ENCODE peak calls at places on chromosome 22, in six cellular contexts. Y, O, H, I, T and B are unnamed samples. For H3K36me3, the result is how much of the 10 kb centered on the place peaks cover.

GRCh38 chr22:17400305-17400704 is 31.0 kb downstream of the CECR2 start:
- DNase-seq in Y (no peak), O (no peak), H (no peak), I (no peak), T (no peak), B (no peak)

GRCh38 chr22:42279425-42280020 is 9.1 kb upstream of the TCF20 start:
- DNase-seq in Y (no peak), O (no peak), H (no peak), I (no peak), T (no peak), B (no peak)

GRCh38 chr22:41288245-41288946 is 2.4 kb upstream of the RANGAP1 start:
- DNase-seq in Y (no peak), O (no peak), H (no peak), I (no peak), T (peak), B (no peak)

GRCh38 chr22:19213496-19214473 is 35.2 kb upstream of the SLC25A1 start:
- DNase-seq in Y (peak), O (no peak), H (no peak), I (no peak), T (no peak), B (no peak)

GRCh38 chr22:19862616-19863246 is 8.1 kb upstream of the GNB1L start:
- DNase-seq in Y (no peak), O (no peak), H (no peak), I (no peak), T (no peak), B (no peak)

GRCh38 chr22:29081499-29082236 is 8.8 kb downstream of the KREMEN1 start:
- DNase-seq in Y (no peak), O (no peak), H (no peak), I (no peak), T (no peak), B (no peak)

GRCh38 chr22:37662039-37662438 is 3.5 kb downstream of the PDXP start:
- DNase-seq in Y (no peak), O (no peak), H (no peak), I (no peak), T (no peak), B (no peak)

GRCh38 chr22:26127126-26127525 is 42.1 kb upstream of the SEZ6L start:
- DNase-seq in Y (no peak), O (no peak), H (no peak), I (no peak), T (no peak), B (no peak)

GRCh38 chr22:17369553-17370035 is 334 bp downstream of the CECR2 start:
- DNase-seq in Y (no peak), O (peak), H (peak), I (no peak), T (no peak), B (peak)

GRCh38 chr22:47858773-47859306 is 1096.4 kb downstream of the TBC1D22A start:
- DNase-seq in Y (no peak), O (no peak), H (no peak), I (no peak), T (no peak), B (no peak)

GRCh38 chr22:36998620-36999351 is 20.5 kb downstream of the TST start:
- DNase-seq in Y (no peak), O (no peak), H (no peak), I (no peak), T (no peak), B (no peak)

GRCh38 chr22:35070451-35071093 is 4.6 kb downstream of the ISX start:
- DNase-seq in Y (no peak), O (no peak), H (no peak), I (no peak), T (no peak), B (no peak)

GRCh38 chr22:26845016-26845728 is 187.8 kb downstream of the MIAT start:
- DNase-seq in Y (no peak), O (no peak), H (no peak), I (no peak), T (peak), B (no peak)

GRCh38 chr22:21929253-21929652 is 23.4 kb downstream of the PPM1F start:
- DNase-seq in Y (no peak), O (no peak), H (no peak), I (no peak), T (no peak), B (no peak)

GRCh38 chr22:20425821-20426615 is 11.6 kb downstream of the SCARF2 start:
- DNase-seq in Y (no peak), O (no peak), H (no peak), I (peak), T (no peak), B (no peak)

GRCh38 chr22:29480512-29481264 is 670 bp downstream of the NEFH start:
- DNase-seq in Y (peak), O (peak), H (no peak), I (peak), T (peak), B (no peak)

GRCh38 chr22:29477919-29478318 is 2.1 kb upstream of the NEFH start:
- DNase-seq in Y (no peak), O (no peak), H (no peak), I (no peak), T (no peak), B (no peak)

GRCh38 chr22:24806663-24807001 is 621 bp downstream of the SGSM1 start:
- DNase-seq in Y (no peak), O (peak), H (no peak), I (no peak), T (no peak), B (no peak)

GRCh38 chr22:29268511-29269229 is 602 bp downstream of the EWSR1 start:
- DNase-seq in Y (no peak), O (peak), H (peak), I (peak), T (peak), B (peak)

GRCh38 chr22:45064313-45065268 is 54.8 kb upstream of the PHF21B start:
- DNase-seq in Y (no peak), O (no peak), H (no peak), I (no peak), T (peak), B (no peak)

GRCh38 chr22:36339171-36340065 is 48.3 kb downstream of the MYH9 start:
- DNase-seq in Y (no peak), O (no peak), H (no peak), I (no peak), T (peak), B (no peak)

GRCh38 chr22:19875531-19876313 is 21.0 kb upstream of the GNB1L start:
- DNase-seq in Y (no peak), O (peak), H (peak), I (peak), T (no peak), B (no peak)

GRCh38 chr22:21632237-21632895 is at the start of gene CCDC116:
- DNase-seq in Y (no peak), O (peak), H (no peak), I (peak), T (no peak), B (no peak)

GRCh38 chr22:25375683-25376082 is 156.2 kb downstream of the CRYBB2 start:
- DNase-seq in Y (no peak), O (no peak), H (no peak), I (no peak), T (no peak), B (no peak)

GRCh38 chr22:22911327-22912134 is 23.9 kb downstream of the IGLL5 start:
- DNase-seq in Y (no peak), O (no peak), H (no peak), I (peak), T (no peak), B (no peak)

GRCh38 chr22:38831166-38831945 is 12.5 kb downstream of the NPTXR start:
- DNase-seq in Y (no peak), O (peak), H (no peak), I (peak), T (peak), B (no peak)

GRCh38 chr22:41565403-41566054 is 4.7 kb downstream of the CSDC2 start:
- DNase-seq in Y (no peak), O (no peak), H (no peak), I (peak), T (peak), B (no peak)

GRCh38 chr22:21444701-21445436 is 22.3 kb upstream of the TMEM191C start:
- DNase-seq in Y (no peak), O (peak), H (peak), I (no peak), T (no peak), B (no peak)

GRCh38 chr22:35894937-35895708 is 133.5 kb downstream of the RBFOX2 start:
- DNase-seq in Y (no peak), O (no peak), H (peak), I (no peak), T (peak), B (no peak)

GRCh38 chr22:37229805-37230672 is 14.0 kb downstream of the RAC2 start:
- DNase-seq in Y (no peak), O (peak), H (peak), I (peak), T (peak), B (no peak)

GRCh38 chr22:33577862-33578411 is 342.3 kb downstream of the LARGE1 start:
- DNase-seq in Y (no peak), O (no peak), H (no peak), I (no peak), T (peak), B (no peak)

GRCh38 chr22:48055185-48055584 is 1292.7 kb downstream of the TBC1D22A start:
- DNase-seq in Y (no peak), O (no peak), H (no peak), I (no peak), T (no peak), B (no peak)

GRCh38 chr22:38073150-38074130 is 10.5 kb downstream of the SLC16A8 start:
- DNase-seq in Y (no peak), O (peak), H (no peak), I (peak), T (no peak), B (no peak)

GRCh38 chr22:42330953-42331525 is 60.6 kb upstream of the TCF20 start:
- DNase-seq in Y (no peak), O (no peak), H (no peak), I (no peak), T (no peak), B (no peak)

GRCh38 chr22:36744413-36744765 is 31.5 kb downstream of the IFT27 start:
- DNase-seq in Y (no peak), O (no peak), H (no peak), I (no peak), T (no peak), B (no peak)

GRCh38 chr22:27880778-27881394 is 38.2 kb downstream of the PITPNB start:
- DNase-seq in Y (peak), O (no peak), H (peak), I (no peak), T (peak), B (peak)

GRCh38 chr22:27879923-27880322 is 39.1 kb downstream of the PITPNB start:
- DNase-seq in Y (peak), O (no peak), H (no peak), I (no peak), T (peak), B (no peak)

GRCh38 chr22:27883656-27884350 is 35.3 kb downstream of the PITPNB start:
- DNase-seq in Y (no peak), O (no peak), H (no peak), I (no peak), T (no peak), B (no peak)

GRCh38 chr22:27877501-27877900 is 41.6 kb downstream of the PITPNB start:
- DNase-seq in Y (no peak), O (no peak), H (no peak), I (no peak), T (peak), B (no peak)

GRCh38 chr22:27881404-27881803 is 37.7 kb downstream of the PITPNB start:
- DNase-seq in Y (no peak), O (no peak), H (no peak), I (no peak), T (peak), B (no peak)
- H3K4me3 ChIP-seq in Y (no peak), O (no peak), H (no peak), I (peak), T (no peak), B (no peak)

GRCh38 chr22:40067639-40068038 is 72.9 kb downstream of the FAM83F start:
- DNase-seq in Y (no peak), O (no peak), H (no peak), I (no peak), T (no peak), B (no peak)
- H3K36me3 ChIP-seq in Y (under half), O (under half), H (under half), I (under half), T (under half), B (under half)

GRCh38 chr22:49852898-49853894 is at the start of gene ZBED4:
- DNase-seq in Y (peak), O (peak), H (peak), I (peak), T (peak), B (peak)
- H3K4me3 ChIP-seq in Y (peak), O (peak), H (peak), I (peak), T (peak), B (peak)

GRCh38 chr22:43838571-43839307 is 23.6 kb downstream of the SULT4A1 start:
- DNase-seq in Y (no peak), O (no peak), H (no peak), I (no peak), T (no peak), B (no peak)
- H3K36me3 ChIP-seq in Y (under half), O (under half), H (under half), I (under half), T (under half), B (under half)

GRCh38 chr22:46250783-46251125 is 661 bp upstream of the CDPF1 start:
- DNase-seq in Y (no peak), O (no peak), H (no peak), I (peak), T (no peak), B (no peak)
- H3K4me3 ChIP-seq in Y (peak), O (peak), H (peak), I (peak), T (peak), B (peak)

DNA sequence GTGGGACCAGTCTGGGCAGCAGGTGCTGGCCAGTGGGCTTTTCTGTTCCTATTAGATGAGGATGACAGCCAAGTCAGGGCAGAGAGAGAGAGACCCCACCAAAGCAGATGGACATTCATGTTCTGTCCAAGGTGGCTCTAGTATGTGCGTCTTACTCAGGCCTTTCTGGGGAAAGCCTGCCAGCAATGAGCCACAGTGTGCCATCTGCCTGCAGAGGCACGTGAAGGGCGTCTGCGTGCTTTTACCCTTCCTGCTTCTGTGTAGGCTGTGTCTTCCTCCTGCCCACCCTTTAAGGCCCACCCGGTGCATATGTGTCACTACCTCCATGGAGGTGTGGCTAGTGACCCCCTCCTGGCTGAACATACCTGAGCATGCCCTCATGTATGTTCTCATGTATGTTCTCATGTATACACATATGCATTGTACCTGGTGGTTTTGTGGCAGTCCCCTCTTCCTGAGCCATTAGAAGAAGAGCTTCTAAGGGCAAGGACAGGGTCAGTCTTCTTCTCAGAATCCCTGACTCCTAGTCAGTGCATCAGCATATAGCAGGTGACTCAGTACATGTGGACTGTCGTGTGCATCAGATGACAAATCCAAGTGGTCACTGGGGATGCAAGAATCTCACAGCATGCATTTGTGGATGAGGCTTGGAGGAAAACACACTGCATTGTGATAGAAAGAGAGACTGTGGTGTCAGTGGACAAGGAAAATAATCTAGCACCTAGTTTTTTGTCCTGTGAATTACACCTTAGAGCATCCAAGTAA is 90.4 kb upstream of the YWHAH start:
- DNase-seq in Y (no peak), O (no peak), H (no peak), I (no peak), T (no peak), B (no peak)
- H3K36me3 ChIP-seq in Y (under half), O (half or more), H (half or more), I (under half), T (under half), B (half or more)

GRCh38 chr22:39994046-39994565 is 648 bp upstream of the FAM83F start:
- DNase-seq in Y (no peak), O (no peak), H (no peak), I (no peak), T (no peak), B (no peak)
- H3K4me3 ChIP-seq in Y (peak), O (no peak), H (no peak), I (no peak), T (no peak), B (peak)